ENCODE peak calls at places on chromosomes 13 and 19, in seven cellular contexts. One of them, this sample, is unnamed.

GRCh38 chr13:67395577-67395976 is 165.4 kb upstream of the PCDH9 start:
- DNase-seq in upper lobe of right lung: no peak
- DNase-seq in tibial artery: no peak
- DNase-seq in dorsolateral prefrontal cortex: no peak
- DNase-seq in body of pancreas: no peak
- DNase-seq in breast epithelium: no peak
- DNase-seq in AG10803: no peak
- DNase-seq in this sample: no peak

GRCh38 chr13:27005556-27005955 is 166.1 kb downstream of the USP12 start:
- DNase-seq in upper lobe of right lung: no peak
- DNase-seq in body of pancreas: peak; percentile 19
- DNase-seq in AG10803: peak; percentile 7
- DNase-seq in dorsolateral prefrontal cortex: peak; percentile 77
- DNase-seq in breast epithelium: no peak
- DNase-seq in tibial artery: no peak
- DNase-seq in this sample: no peak

GRCh38 chr13:21675095-21676007 is 4.5 kb downstream of the FGF9 start:
- DNase-seq in upper lobe of right lung: peak; percentile 80
- DNase-seq in dorsolateral prefrontal cortex: peak; percentile 57
- DNase-seq in AG10803: no peak
- DNase-seq in body of pancreas: peak; percentile 77
- DNase-seq in tibial artery: no peak
- DNase-seq in breast epithelium: no peak
- DNase-seq in this sample: peak; percentile 50

GRCh38 chr13:99969934-99970760 is 1.4 kb downstream of the ZIC5 start:
- DNase-seq in upper lobe of right lung: no peak
- DNase-seq in dorsolateral prefrontal cortex: no peak
- DNase-seq in body of pancreas: no peak
- DNase-seq in breast epithelium: no peak
- DNase-seq in tibial artery: no peak
- DNase-seq in AG10803: no peak
- DNase-seq in this sample: no peak

GRCh38 chr13:28301839-28302238 is 163.5 kb downstream of the PAN3 start:
- DNase-seq in tibial artery: no peak
- DNase-seq in AG10803: no peak
- DNase-seq in body of pancreas: no peak
- DNase-seq in upper lobe of right lung: no peak
- DNase-seq in breast epithelium: no peak
- DNase-seq in dorsolateral prefrontal cortex: no peak
- DNase-seq in this sample: no peak

GRCh38 chr13:30851697-30852096 is 54.4 kb upstream of the MEDAG start:
- DNase-seq in body of pancreas: no peak
- DNase-seq in breast epithelium: no peak
- DNase-seq in AG10803: no peak
- DNase-seq in dorsolateral prefrontal cortex: no peak
- DNase-seq in tibial artery: no peak
- DNase-seq in upper lobe of right lung: no peak
- DNase-seq in this sample: no peak

GRCh38 chr19:50695251-50696064 is 24.1 kb downstream of the SHANK1 start:
- DNase-seq in dorsolateral prefrontal cortex: peak; percentile 58
- DNase-seq in body of pancreas: peak; percentile 13
- DNase-seq in AG10803: no peak
- DNase-seq in upper lobe of right lung: no peak
- DNase-seq in tibial artery: no peak
- DNase-seq in breast epithelium: no peak
- DNase-seq in this sample: no peak

GRCh38 chr19:49848938-49849337 is 2.0 kb upstream of the PTOV1 start:
- DNase-seq in AG10803: no peak
- DNase-seq in dorsolateral prefrontal cortex: no peak
- DNase-seq in tibial artery: no peak
- DNase-seq in upper lobe of right lung: no peak
- DNase-seq in breast epithelium: no peak
- DNase-seq in body of pancreas: no peak
- DNase-seq in this sample: no peak

GRCh38 chr19:29873024-29873800 is 61.4 kb downstream of the CCNE1 start:
- DNase-seq in tibial artery: no peak
- DNase-seq in upper lobe of right lung: peak; percentile 75
- DNase-seq in AG10803: peak; percentile 20
- DNase-seq in breast epithelium: no peak
- DNase-seq in dorsolateral prefrontal cortex: no peak
- DNase-seq in body of pancreas: peak; percentile 63
- DNase-seq in this sample: peak; percentile 67

GRCh38 chr19:53876651-53877224 is 5.3 kb upstream of the PRKCG start:
- DNase-seq in dorsolateral prefrontal cortex: no peak
- DNase-seq in breast epithelium: no peak
- DNase-seq in body of pancreas: no peak
- DNase-seq in tibial artery: no peak
- DNase-seq in upper lobe of right lung: no peak
- DNase-seq in AG10803: no peak
- DNase-seq in this sample: no peak

DNA sequence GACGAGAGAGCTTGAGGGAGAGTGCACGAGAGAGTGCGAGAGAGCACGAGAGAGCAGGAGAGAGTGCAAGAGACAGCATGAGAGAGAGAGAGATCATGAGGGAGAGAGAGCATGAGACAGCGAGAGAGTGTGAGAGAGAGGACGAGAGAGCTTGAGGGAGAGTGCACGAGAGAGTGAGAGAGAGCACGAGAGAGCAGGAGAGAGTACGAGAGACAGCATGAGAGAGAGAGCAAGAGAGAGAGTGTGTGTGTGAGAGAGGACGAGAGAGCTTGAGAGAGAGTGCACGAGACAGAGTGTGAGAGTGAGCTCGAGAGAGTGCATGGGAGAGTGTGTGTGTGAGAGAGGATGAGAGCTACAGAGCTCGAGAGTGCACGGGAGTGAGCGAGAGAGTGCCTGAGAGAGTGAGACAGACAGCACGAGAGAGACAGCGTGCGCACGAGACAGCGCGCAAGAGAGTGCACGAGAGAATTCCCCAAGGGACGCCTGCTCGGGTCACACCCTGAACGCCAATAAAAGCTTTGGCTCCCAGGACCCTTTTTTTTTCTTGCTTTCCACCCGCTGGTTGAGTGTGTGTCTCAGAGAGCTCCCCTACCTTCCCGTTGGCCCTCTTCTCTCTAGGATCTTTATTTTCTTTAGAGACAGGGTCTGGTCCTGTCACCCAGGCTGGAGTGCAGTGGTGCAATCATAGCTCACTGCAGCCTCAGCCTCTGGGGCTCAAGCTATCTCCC is 3.7 kb downstream of the CD70 start:
- DNase-seq in dorsolateral prefrontal cortex: no peak
- DNase-seq in tibial artery: no peak
- DNase-seq in upper lobe of right lung: no peak
- DNase-seq in breast epithelium: no peak
- DNase-seq in body of pancreas: no peak
- DNase-seq in AG10803: peak; percentile 17
- DNase-seq in this sample: no peak
- H3K4me3 ChIP-seq in dorsolateral prefrontal cortex: peak overlapping the region; percentile 10
- H3K4me3 ChIP-seq in tibial artery: no peak overlapping the region
- H3K4me3 ChIP-seq in upper lobe of right lung: no peak overlapping the region
- H3K4me3 ChIP-seq in breast epithelium: no peak overlapping the region
- H3K4me3 ChIP-seq in body of pancreas: no peak overlapping the region
- H3K4me3 ChIP-seq in AG10803: peak overlapping the region; percentile 43
- H3K4me3 ChIP-seq in this sample: no peak overlapping the region

DNA sequence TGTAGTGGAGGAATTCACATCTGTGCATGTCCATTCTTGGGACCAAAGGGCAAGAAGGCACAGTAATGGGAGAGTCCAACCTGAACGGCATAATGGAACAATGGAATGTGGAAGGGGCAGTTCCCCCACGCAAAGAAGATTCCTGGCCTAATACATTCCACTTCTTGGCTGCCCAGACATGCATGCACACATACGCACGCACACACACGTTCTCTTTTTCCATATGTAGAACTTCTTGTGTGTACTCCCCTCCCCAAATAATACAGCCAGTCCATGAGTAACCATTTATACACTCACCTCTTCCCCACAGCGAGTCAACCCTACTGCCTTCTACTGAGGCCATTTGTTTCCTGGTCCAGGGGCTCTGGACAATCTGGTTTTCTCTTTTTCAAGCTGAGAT is 6.0 kb upstream of the STK24 start:
- DNase-seq in breast epithelium: peak; percentile 63
- DNase-seq in upper lobe of right lung: no peak
- DNase-seq in tibial artery: no peak
- DNase-seq in body of pancreas: no peak
- DNase-seq in AG10803: no peak
- DNase-seq in dorsolateral prefrontal cortex: no peak
- DNase-seq in this sample: no peak
- TF ChIP-seq CTCF in breast epithelium: no peak
- TF ChIP-seq CTCF in upper lobe of right lung: no peak
- TF ChIP-seq CTCF in tibial artery: no peak
- TF ChIP-seq CTCF in body of pancreas: no peak
- TF ChIP-seq CTCF in AG10803: no peak
- TF ChIP-seq CTCF in dorsolateral prefrontal cortex: no peak
- TF ChIP-seq CTCF in this sample: no peak

GRCh38 chr19:42121036-42121621 is 11.1 kb downstream of the POU2F2 start:
- DNase-seq in tibial artery: no peak
- DNase-seq in dorsolateral prefrontal cortex: no peak
- DNase-seq in breast epithelium: no peak
- DNase-seq in AG10803: no peak
- DNase-seq in upper lobe of right lung: no peak
- DNase-seq in body of pancreas: no peak
- DNase-seq in this sample: no peak

GRCh38 chr19:42123765-42124164 is 8.5 kb downstream of the POU2F2 start:
- DNase-seq in tibial artery: no peak
- DNase-seq in AG10803: no peak
- DNase-seq in dorsolateral prefrontal cortex: no peak
- DNase-seq in breast epithelium: no peak
- DNase-seq in upper lobe of right lung: no peak
- DNase-seq in body of pancreas: no peak
- DNase-seq in this sample: no peak

GRCh38 chr19:42121666-42122069 is 10.6 kb downstream of the POU2F2 start:
- DNase-seq in dorsolateral prefrontal cortex: no peak
- DNase-seq in breast epithelium: no peak
- DNase-seq in body of pancreas: no peak
- DNase-seq in tibial artery: peak; percentile 61
- DNase-seq in AG10803: peak; percentile 84
- DNase-seq in upper lobe of right lung: no peak
- DNase-seq in this sample: peak; percentile 64

GRCh38 chr19:42124386-42124901 is 7.8 kb downstream of the POU2F2 start:
- DNase-seq in AG10803: no peak
- DNase-seq in breast epithelium: no peak
- DNase-seq in upper lobe of right lung: no peak
- DNase-seq in dorsolateral prefrontal cortex: no peak
- DNase-seq in tibial artery: no peak
- DNase-seq in body of pancreas: no peak
- DNase-seq in this sample: no peak

GRCh38 chr19:42122691-42123607 is 9.3 kb downstream of the POU2F2 start:
- DNase-seq in body of pancreas: no peak
- DNase-seq in tibial artery: no peak
- DNase-seq in upper lobe of right lung: no peak
- DNase-seq in breast epithelium: no peak
- DNase-seq in dorsolateral prefrontal cortex: no peak
- DNase-seq in AG10803: no peak
- DNase-seq in this sample: no peak
- H3K4me3 ChIP-seq in body of pancreas: no peak overlapping the region
- H3K4me3 ChIP-seq in tibial artery: no peak overlapping the region
- H3K4me3 ChIP-seq in upper lobe of right lung: no peak overlapping the region
- H3K4me3 ChIP-seq in breast epithelium: no peak overlapping the region
- H3K4me3 ChIP-seq in dorsolateral prefrontal cortex: no peak overlapping the region
- H3K4me3 ChIP-seq in AG10803: no peak overlapping the region
- H3K4me3 ChIP-seq in this sample: no peak overlapping the region

GRCh38 chr19:7993560-7993959 is 11.9 kb downstream of the ELAVL1 start:
- DNase-seq in dorsolateral prefrontal cortex: no peak
- DNase-seq in AG10803: no peak
- DNase-seq in body of pancreas: no peak
- DNase-seq in upper lobe of right lung: no peak
- DNase-seq in breast epithelium: no peak
- DNase-seq in tibial artery: no peak
- DNase-seq in this sample: no peak
- TF ChIP-seq CTCF in dorsolateral prefrontal cortex: no peak
- TF ChIP-seq CTCF in AG10803: no peak
- TF ChIP-seq CTCF in body of pancreas: no peak
- TF ChIP-seq CTCF in upper lobe of right lung: no peak
- TF ChIP-seq CTCF in breast epithelium: no peak
- TF ChIP-seq CTCF in tibial artery: no peak
- TF ChIP-seq CTCF in this sample: no peak

GRCh38 chr19:4604912-4605311 is 34.4 kb upstream of the TNFAIP8L1 start:
- DNase-seq in dorsolateral prefrontal cortex: no peak
- DNase-seq in upper lobe of right lung: no peak
- DNase-seq in AG10803: no peak
- DNase-seq in tibial artery: no peak
- DNase-seq in breast epithelium: no peak
- DNase-seq in body of pancreas: no peak
- DNase-seq in this sample: no peak

GRCh38 chr19:4602915-4603314 is 36.4 kb upstream of the TNFAIP8L1 start:
- DNase-seq in breast epithelium: no peak
- DNase-seq in dorsolateral prefrontal cortex: no peak
- DNase-seq in upper lobe of right lung: no peak
- DNase-seq in body of pancreas: no peak
- DNase-seq in AG10803: no peak
- DNase-seq in tibial artery: no peak
- DNase-seq in this sample: no peak

GRCh38 chr19:4609878-4610511 is 29.3 kb upstream of the TNFAIP8L1 start:
- DNase-seq in tibial artery: no peak
- DNase-seq in body of pancreas: peak; percentile 51
- DNase-seq in upper lobe of right lung: no peak
- DNase-seq in dorsolateral prefrontal cortex: no peak
- DNase-seq in breast epithelium: no peak
- DNase-seq in AG10803: no peak
- DNase-seq in this sample: no peak

GRCh38 chr19:4606181-4606580 is 33.1 kb upstream of the TNFAIP8L1 start:
- DNase-seq in body of pancreas: no peak
- DNase-seq in tibial artery: no peak
- DNase-seq in AG10803: no peak
- DNase-seq in dorsolateral prefrontal cortex: no peak
- DNase-seq in breast epithelium: no peak
- DNase-seq in upper lobe of right lung: no peak
- DNase-seq in this sample: no peak

GRCh38 chr19:4606921-4607678 is 32.2 kb upstream of the TNFAIP8L1 start:
- DNase-seq in tibial artery: no peak
- DNase-seq in breast epithelium: no peak
- DNase-seq in upper lobe of right lung: no peak
- DNase-seq in AG10803: no peak
- DNase-seq in dorsolateral prefrontal cortex: no peak
- DNase-seq in body of pancreas: peak; percentile 76
- DNase-seq in this sample: no peak
- H3K4me3 ChIP-seq in tibial artery: no peak overlapping the region
- H3K4me3 ChIP-seq in breast epithelium: peak overlapping the region; percentile 45
- H3K4me3 ChIP-seq in upper lobe of right lung: no peak overlapping the region
- H3K4me3 ChIP-seq in AG10803: no peak overlapping the region
- H3K4me3 ChIP-seq in dorsolateral prefrontal cortex: peak overlapping the region; percentile 35
- H3K4me3 ChIP-seq in body of pancreas: no peak overlapping the region
- H3K4me3 ChIP-seq in this sample: no peak overlapping the region

DNA sequence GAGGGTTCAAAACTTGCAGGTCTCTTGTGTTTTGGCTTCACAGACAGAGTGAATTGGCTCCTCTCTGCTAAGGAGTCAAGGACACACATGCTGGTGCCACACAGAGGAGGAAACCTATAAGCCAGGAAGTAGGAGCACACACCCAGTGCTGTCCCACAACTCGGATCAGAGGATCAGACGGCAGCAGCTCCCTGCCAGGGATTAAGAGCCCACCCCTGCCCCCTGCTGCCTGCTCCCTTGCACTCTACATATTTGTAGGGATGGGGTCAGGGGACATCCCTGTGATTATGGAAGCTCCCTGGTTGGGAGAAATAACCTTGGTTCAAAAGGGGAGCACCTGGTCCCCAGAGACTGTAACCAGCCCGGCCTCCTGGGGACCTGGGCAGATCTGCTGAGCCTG is 77.5 kb upstream of the CLDN10 start:
- DNase-seq in dorsolateral prefrontal cortex: no peak
- DNase-seq in body of pancreas: no peak
- DNase-seq in breast epithelium: no peak
- DNase-seq in tibial artery: no peak
- DNase-seq in upper lobe of right lung: no peak
- DNase-seq in AG10803: no peak
- DNase-seq in this sample: no peak
- TF ChIP-seq CTCF in dorsolateral prefrontal cortex: no peak
- TF ChIP-seq CTCF in body of pancreas: no peak
- TF ChIP-seq CTCF in breast epithelium: no peak
- TF ChIP-seq CTCF in tibial artery: no peak
- TF ChIP-seq CTCF in upper lobe of right lung: no peak
- TF ChIP-seq CTCF in AG10803: no peak
- TF ChIP-seq CTCF in this sample: no peak